ENCODE peak calls at places on chromosome 21, in eight cellular contexts. A is effector memory CD4-positive, alpha-beta T cell; K is thyroid gland; E is lower lobe of right lung; H is psoas muscle; J is GM23248; C is stomach; M is adrenal gland. P is an unnamed sample.

GRCh38 chr21:17352937-17353655 is 159.7 kb upstream of the CXADR start:
- DNase-seq in A (no peak), K (no peak), E (no peak), H (no peak), J (no peak), C (no peak), M (no peak), P (no peak)

GRCh38 chr21:32826317-32827167 is 55.0 kb upstream of the PAXBP1 start:
- DNase-seq in A (no peak), K (peak; percentile 16), E (no peak), H (no peak), J (peak; percentile 75), C (no peak), M (peak; percentile 44), P (peak; percentile 60)

GRCh38 chr21:17786219-17787181 is 32.7 kb downstream of the C21orf91 start:
- DNase-seq in A (no peak), K (no peak), E (peak; percentile 49), H (no peak), J (no peak), C (no peak), M (no peak), P (no peak)

GRCh38 chr21:33496345-33496744 is 4.8 kb upstream of the DNAJC28 start:
- DNase-seq in A (no peak), K (no peak), E (no peak), H (no peak), J (no peak), C (no peak), M (no peak), P (no peak)

GRCh38 chr21:31351973-31352372 is 7.9 kb upstream of the TIAM1 start:
- DNase-seq in A (no peak), K (no peak), E (no peak), H (no peak), J (peak; percentile 40), C (no peak), M (no peak), P (no peak)

GRCh38 chr21:38599381-38599975 is 101.2 kb upstream of the ERG start:
- DNase-seq in A (no peak), K (no peak), E (no peak), H (no peak), J (no peak), C (no peak), M (no peak), P (no peak)

GRCh38 chr21:31173881-31174555 is 135.7 kb upstream of the KRTAP19-8 start:
- DNase-seq in A (no peak), K (no peak), E (peak; percentile 61), H (no peak), J (no peak), C (peak; percentile 38), M (peak; percentile 46), P (no peak)

GRCh38 chr21:17359781-17360180 is 153.1 kb upstream of the CXADR start:
- DNase-seq in A (no peak), K (no peak), E (no peak), H (no peak), J (no peak), C (no peak), M (no peak), P (no peak)

GRCh38 chr21:19228241-19228640 is 824.7 kb upstream of the TMPRSS15 start:
- DNase-seq in A (no peak), K (no peak), E (no peak), H (no peak), J (no peak), C (no peak), M (no peak), P (no peak)

GRCh38 chr21:21268885-21269284 is 270.7 kb downstream of the NCAM2 start:
- DNase-seq in A (no peak), K (no peak), E (no peak), H (no peak), J (no peak), C (no peak), M (no peak), P (no peak)

GRCh38 chr21:40678681-40679284 is 168.2 kb downstream of the DSCAM start:
- DNase-seq in A (no peak), K (no peak), E (no peak), H (no peak), J (no peak), C (no peak), M (no peak), P (no peak)

GRCh38 chr21:39377444-39378050 is 28.7 kb upstream of the HMGN1 start:
- DNase-seq in A (no peak), K (no peak), E (no peak), H (no peak), J (peak; percentile 11), C (no peak), M (no peak), P (no peak)

GRCh38 chr21:40658237-40658636 is 188.7 kb downstream of the DSCAM start:
- DNase-seq in A (no peak), K (no peak), E (no peak), H (no peak), J (no peak), C (no peak), M (no peak), P (no peak)

GRCh38 chr21:34129971-34130597 is 56.7 kb downstream of the MRPS6 start:
- DNase-seq in A (no peak), K (peak; percentile 36), E (no peak), H (no peak), J (peak; percentile 52), C (no peak), M (no peak), P (peak; percentile 65)

GRCh38 chr21:31252611-31253010 is 91.5 kb downstream of the TIAM1 start:
- DNase-seq in A (no peak), K (no peak), E (no peak), H (no peak), J (no peak), C (no peak), M (no peak), P (no peak)

GRCh38 chr21:15293251-15293650 is 228.5 kb upstream of the NRIP1 start:
- DNase-seq in A (no peak), K (no peak), E (no peak), H (no peak), J (peak; percentile 87), C (no peak), M (peak; percentile 30), P (peak; percentile 67)

GRCh38 chr21:31235671-31236450 is 108.2 kb downstream of the TIAM1 start:
- DNase-seq in A (no peak), K (no peak), E (no peak), H (no peak), J (peak; percentile 49), C (no peak), M (no peak), P (no peak)

GRCh38 chr21:21084179-21084578 is 86.0 kb downstream of the NCAM2 start:
- DNase-seq in A (no peak), K (no peak), E (no peak), H (no peak), J (no peak), C (no peak), M (no peak), P (peak; percentile 42)

GRCh38 chr21:14739590-14739989 is 193.5 kb upstream of the SAMSN1 start:
- DNase-seq in A (no peak), K (no peak), E (no peak), H (no peak), J (no peak), C (no peak), M (no peak), P (no peak)

GRCh38 chr21:29030909-29031308 is 6.4 kb downstream of the USP16 start:
- DNase-seq in A (no peak), K (no peak), E (no peak), H (no peak), J (no peak), C (no peak), M (no peak), P (no peak)

GRCh38 chr21:17461014-17461413 is 51.8 kb upstream of the CXADR start:
- DNase-seq in A (no peak), K (no peak), E (no peak), H (no peak), J (peak; percentile 91), C (no peak), M (peak; percentile 75), P (peak; percentile 75)

GRCh38 chr21:35911412-35912191 is 148.7 kb downstream of the SETD4 start:
- DNase-seq in A (no peak), K (peak; percentile 26), E (no peak), H (no peak), J (no peak), C (no peak), M (no peak), P (no peak)
- H3K4me1 ChIP-seq in A (no peaks in the 10 kb centered on the region), K (peaks cover 9% of the 10 kb centered on the region), E (no peaks in the 10 kb centered on the region), H (no peaks in the 10 kb centered on the region), J (peaks cover 6% of the 10 kb centered on the region), C (no peaks in the 10 kb centered on the region), M (no peaks in the 10 kb centered on the region), P (peaks cover 15% of the 10 kb centered on the region)

GRCh38 chr21:46041183-46041582 is 56.7 kb upstream of the COL6A2 start:
- DNase-seq in A (no peak), K (no peak), E (no peak), H (no peak), J (no peak), C (no peak), M (no peak), P (no peak)
- H3K27me3 ChIP-seq in A (no peaks in the 10 kb centered on the region), K (no peaks in the 10 kb centered on the region), E (no peaks in the 10 kb centered on the region), H (peaks cover 7% of the 10 kb centered on the region), J (no peaks in the 10 kb centered on the region), C (peaks cover 11% of the 10 kb centered on the region), M (no peaks in the 10 kb centered on the region), P (no peaks in the 10 kb centered on the region)

GRCh38 chr21:37435719-37436118 is 69.1 kb downstream of the DYRK1A start:
- DNase-seq in A (no peak), K (no peak), E (no peak), H (no peak), J (no peak), C (no peak), M (no peak), P (no peak)

GRCh38 chr21:37431243-37431642 is 64.7 kb downstream of the DYRK1A start:
- DNase-seq in A (no peak), K (peak; percentile 27), E (no peak), H (no peak), J (no peak), C (no peak), M (no peak), P (no peak)

GRCh38 chr21:37435120-37435519 is 68.5 kb downstream of the DYRK1A start:
- DNase-seq in A (peak; percentile 8), K (peak; percentile 25), E (no peak), H (peak; percentile 32), J (peak; percentile 85), C (no peak), M (peak; percentile 74), P (peak; percentile 89)

GRCh38 chr21:37436180-37436579 is 69.6 kb downstream of the DYRK1A start:
- DNase-seq in A (no peak), K (no peak), E (no peak), H (no peak), J (no peak), C (no peak), M (no peak), P (no peak)

DNA sequence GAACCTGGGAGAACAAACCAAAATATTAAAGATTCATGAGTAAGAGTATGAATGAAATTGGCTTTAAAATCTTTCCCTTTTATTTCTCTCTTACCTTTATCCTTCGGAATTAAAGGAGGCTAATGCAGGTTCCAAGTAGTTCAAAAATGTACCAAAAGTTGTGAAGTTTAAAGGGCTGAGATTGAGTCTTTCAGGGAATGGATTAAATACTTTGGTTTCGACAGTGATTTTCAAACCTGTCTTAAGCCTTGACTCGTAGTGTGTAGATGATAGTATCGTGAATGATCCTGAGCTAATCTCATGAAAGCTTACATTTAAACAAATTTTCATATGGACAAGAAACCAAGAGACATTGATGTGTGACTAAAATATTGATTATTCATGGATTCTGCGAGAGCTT is 66.9 kb downstream of the DYRK1A start:
- DNase-seq in A (no peak), K (no peak), E (no peak), H (no peak), J (no peak), C (no peak), M (no peak), P (no peak)
- H3K4me1 ChIP-seq in A (peaks cover 6% of the 10 kb centered on the region), K (peaks cover 39% of the 10 kb centered on the region), E (peaks cover 41% of the 10 kb centered on the region), H (peaks cover 93% of the 10 kb centered on the region), J (peaks cover 31% of the 10 kb centered on the region), C (peaks cover 21% of the 10 kb centered on the region), M (peaks cover 62% of the 10 kb centered on the region), P (peaks cover 40% of the 10 kb centered on the region)

GRCh38 chr21:44998621-44999427 is 59.0 kb downstream of the SLX9 start:
- DNase-seq in A (no peak), K (no peak), E (peak; percentile 44), H (peak; percentile 13), J (no peak), C (no peak), M (no peak), P (no peak)
- H3K27me3 ChIP-seq in A (no peaks in the 10 kb centered on the region), K (no peaks in the 10 kb centered on the region), E (no peaks in the 10 kb centered on the region), H (no peaks in the 10 kb centered on the region), J (no peaks in the 10 kb centered on the region), C (peaks cover 29% of the 10 kb centered on the region), M (no peaks in the 10 kb centered on the region), P (no peaks in the 10 kb centered on the region)